ENCODE peak calls at places on chromosomes 13 and 19, in nine cellular contexts. One of them, this sample, is unnamed.

GRCh38 chr19:10603084-10603872 is 16.2 kb upstream of the AP1M2 start:
- DNase-seq in cardiac muscle cell: peak; percentile 29
- DNase-seq in AG09319: no peak
- DNase-seq in vagina: no peak
- DNase-seq in brain microvascular endothelial cell: no peak
- DNase-seq in AG09309: no peak
- DNase-seq in heart right ventricle: peak; percentile 67
- DNase-seq in pancreas: peak; percentile 34
- DNase-seq in Caco-2: no peak
- DNase-seq in this sample: no peak

GRCh38 chr13:77595166-77595810 is 59.8 kb downstream of the SCEL start:
- DNase-seq in cardiac muscle cell: no peak
- DNase-seq in AG09319: no peak
- DNase-seq in vagina: no peak
- DNase-seq in brain microvascular endothelial cell: no peak
- DNase-seq in AG09309: no peak
- DNase-seq in heart right ventricle: no peak
- DNase-seq in pancreas: no peak
- DNase-seq in Caco-2: no peak
- DNase-seq in this sample: no peak

GRCh38 chr13:99434258-99434788 is 66.9 kb upstream of the TM9SF2 start:
- DNase-seq in cardiac muscle cell: no peak
- DNase-seq in AG09319: no peak
- DNase-seq in vagina: no peak
- DNase-seq in brain microvascular endothelial cell: no peak
- DNase-seq in AG09309: no peak
- DNase-seq in heart right ventricle: no peak
- DNase-seq in pancreas: no peak
- DNase-seq in Caco-2: peak; percentile 19
- DNase-seq in this sample: no peak

GRCh38 chr19:37932985-37933953 is 26.3 kb downstream of the SIPA1L3 start:
- DNase-seq in cardiac muscle cell: peak; percentile 18
- DNase-seq in AG09319: no peak
- DNase-seq in vagina: no peak
- DNase-seq in brain microvascular endothelial cell: no peak
- DNase-seq in AG09309: no peak
- DNase-seq in heart right ventricle: no peak
- DNase-seq in pancreas: peak; percentile 32
- DNase-seq in Caco-2: peak; percentile 34
- DNase-seq in this sample: peak; percentile 25

GRCh38 chr19:16285769-16286564 is 38.7 kb upstream of the KLF2 start:
- DNase-seq in cardiac muscle cell: peak; percentile 10
- DNase-seq in AG09319: no peak
- DNase-seq in vagina: no peak
- DNase-seq in brain microvascular endothelial cell: no peak
- DNase-seq in AG09309: no peak
- DNase-seq in heart right ventricle: peak; percentile 39
- DNase-seq in pancreas: no peak
- DNase-seq in Caco-2: no peak
- DNase-seq in this sample: peak; percentile 37

GRCh38 chr13:87942204-87942603 is 271.0 kb downstream of the SLITRK5 start:
- DNase-seq in cardiac muscle cell: no peak
- DNase-seq in AG09319: no peak
- DNase-seq in vagina: no peak
- DNase-seq in brain microvascular endothelial cell: no peak
- DNase-seq in AG09309: no peak
- DNase-seq in heart right ventricle: no peak
- DNase-seq in pancreas: no peak
- DNase-seq in Caco-2: no peak
- DNase-seq in this sample: peak; percentile 3

GRCh38 chr13:108342369-108343289 is 73.1 kb downstream of the TNFSF13B start:
- DNase-seq in cardiac muscle cell: peak; percentile 42
- DNase-seq in AG09319: no peak
- DNase-seq in vagina: no peak
- DNase-seq in brain microvascular endothelial cell: peak; percentile 22
- DNase-seq in AG09309: no peak
- DNase-seq in heart right ventricle: no peak
- DNase-seq in pancreas: no peak
- DNase-seq in Caco-2: no peak
- DNase-seq in this sample: peak; percentile 38

GRCh38 chr13:34513526-34513925 is 428.5 kb upstream of the NBEA start:
- DNase-seq in cardiac muscle cell: no peak
- DNase-seq in AG09319: no peak
- DNase-seq in vagina: no peak
- DNase-seq in brain microvascular endothelial cell: no peak
- DNase-seq in AG09309: no peak
- DNase-seq in heart right ventricle: no peak
- DNase-seq in pancreas: no peak
- DNase-seq in Caco-2: no peak
- DNase-seq in this sample: no peak

GRCh38 chr13:29522044-29522685 is 73.3 kb downstream of the SLC7A1 start:
- DNase-seq in cardiac muscle cell: peak; percentile 97
- DNase-seq in AG09319: peak; percentile 93
- DNase-seq in vagina: no peak
- DNase-seq in brain microvascular endothelial cell: peak; percentile 99
- DNase-seq in AG09309: peak; percentile 98
- DNase-seq in heart right ventricle: no peak
- DNase-seq in pancreas: no peak
- DNase-seq in Caco-2: no peak
- DNase-seq in this sample: peak; percentile 91

GRCh38 chr13:112469071-112469745 is 93.1 kb downstream of the SPACA7 start:
- DNase-seq in cardiac muscle cell: no peak
- DNase-seq in AG09319: no peak
- DNase-seq in vagina: no peak
- DNase-seq in brain microvascular endothelial cell: no peak
- DNase-seq in AG09309: no peak
- DNase-seq in heart right ventricle: no peak
- DNase-seq in pancreas: no peak
- DNase-seq in Caco-2: no peak
- DNase-seq in this sample: no peak

GRCh38 chr19:28466107-28467045 is 746.6 kb downstream of the UQCRFS1 start:
- DNase-seq in cardiac muscle cell: peak; percentile 67
- DNase-seq in AG09319: peak; percentile 19
- DNase-seq in vagina: no peak
- DNase-seq in brain microvascular endothelial cell: peak; percentile 14
- DNase-seq in AG09309: peak; percentile 17
- DNase-seq in heart right ventricle: peak; percentile 58
- DNase-seq in pancreas: peak; percentile 65
- DNase-seq in Caco-2: peak; percentile 72
- DNase-seq in this sample: peak; percentile 44

GRCh38 chr13:78137404-78138142 is 218.9 kb upstream of the EDNRB start:
- DNase-seq in cardiac muscle cell: peak; percentile 74
- DNase-seq in AG09319: peak; percentile 43
- DNase-seq in vagina: no peak
- DNase-seq in brain microvascular endothelial cell: peak; percentile 53
- DNase-seq in AG09309: peak; percentile 20
- DNase-seq in heart right ventricle: no peak
- DNase-seq in pancreas: peak; percentile 15
- DNase-seq in Caco-2: peak; percentile 76
- DNase-seq in this sample: peak; percentile 78

GRCh38 chr19:43610493-43610892 is 1.4 kb upstream of the SRRM5 start:
- DNase-seq in cardiac muscle cell: no peak
- DNase-seq in AG09319: no peak
- DNase-seq in vagina: no peak
- DNase-seq in brain microvascular endothelial cell: peak; percentile 57
- DNase-seq in AG09309: no peak
- DNase-seq in heart right ventricle: no peak
- DNase-seq in pancreas: no peak
- DNase-seq in Caco-2: no peak
- DNase-seq in this sample: peak; percentile 9

GRCh38 chr19:39408392-39409206 is 2.0 kb downstream of the ZFP36 start:
- DNase-seq in cardiac muscle cell: peak; percentile 67
- DNase-seq in AG09319: no peak
- DNase-seq in vagina: no peak
- DNase-seq in brain microvascular endothelial cell: no peak
- DNase-seq in AG09309: no peak
- DNase-seq in heart right ventricle: peak; percentile 21
- DNase-seq in pancreas: no peak
- DNase-seq in Caco-2: no peak
- DNase-seq in this sample: peak; percentile 38

GRCh38 chr13:51895906-51896888 is 34.4 kb downstream of the CCDC70 start:
- DNase-seq in cardiac muscle cell: peak; percentile 77
- DNase-seq in AG09319: no peak
- DNase-seq in vagina: no peak
- DNase-seq in brain microvascular endothelial cell: peak; percentile 54
- DNase-seq in AG09309: peak; percentile 20
- DNase-seq in heart right ventricle: peak; percentile 43
- DNase-seq in pancreas: peak; percentile 24
- DNase-seq in Caco-2: peak; percentile 75
- DNase-seq in this sample: peak; percentile 65

GRCh38 chr19:4229179-4229931 is at the start of gene EBI3:
- DNase-seq in cardiac muscle cell: peak; percentile 74
- DNase-seq in AG09319: no peak
- DNase-seq in vagina: no peak
- DNase-seq in brain microvascular endothelial cell: peak; percentile 70
- DNase-seq in AG09309: no peak
- DNase-seq in heart right ventricle: no peak
- DNase-seq in pancreas: no peak
- DNase-seq in Caco-2: peak; percentile 51
- DNase-seq in this sample: peak; percentile 38

GRCh38 chr19:413756-414420 is 4.9 kb upstream of the C2CD4C start:
- DNase-seq in cardiac muscle cell: no peak
- DNase-seq in AG09319: no peak
- DNase-seq in vagina: no peak
- DNase-seq in brain microvascular endothelial cell: no peak
- DNase-seq in AG09309: no peak
- DNase-seq in heart right ventricle: no peak
- DNase-seq in pancreas: no peak
- DNase-seq in Caco-2: no peak
- DNase-seq in this sample: no peak

GRCh38 chr13:47188802-47189201 is 291.9 kb upstream of the HTR2A start:
- DNase-seq in cardiac muscle cell: peak; percentile 57
- DNase-seq in AG09319: peak; percentile 64
- DNase-seq in vagina: no peak
- DNase-seq in brain microvascular endothelial cell: no peak
- DNase-seq in AG09309: peak; percentile 63
- DNase-seq in heart right ventricle: no peak
- DNase-seq in pancreas: no peak
- DNase-seq in Caco-2: no peak
- DNase-seq in this sample: peak; percentile 48

GRCh38 chr13:43116242-43116641 is 92.9 kb downstream of the DNAJC15 start:
- DNase-seq in cardiac muscle cell: no peak
- DNase-seq in AG09319: no peak
- DNase-seq in vagina: no peak
- DNase-seq in brain microvascular endothelial cell: no peak
- DNase-seq in AG09309: no peak
- DNase-seq in heart right ventricle: no peak
- DNase-seq in pancreas: no peak
- DNase-seq in Caco-2: no peak
- DNase-seq in this sample: no peak
- TF ChIP-seq CTCF in cardiac muscle cell: no peak
- TF ChIP-seq CTCF in AG09319: no peak
- TF ChIP-seq CTCF in vagina: no peak
- TF ChIP-seq CTCF in brain microvascular endothelial cell: no peak
- TF ChIP-seq CTCF in AG09309: no peak
- TF ChIP-seq CTCF in heart right ventricle: no peak
- TF ChIP-seq CTCF in pancreas: no peak
- TF ChIP-seq CTCF in Caco-2: no peak
- TF ChIP-seq CTCF in this sample: no peak

DNA sequence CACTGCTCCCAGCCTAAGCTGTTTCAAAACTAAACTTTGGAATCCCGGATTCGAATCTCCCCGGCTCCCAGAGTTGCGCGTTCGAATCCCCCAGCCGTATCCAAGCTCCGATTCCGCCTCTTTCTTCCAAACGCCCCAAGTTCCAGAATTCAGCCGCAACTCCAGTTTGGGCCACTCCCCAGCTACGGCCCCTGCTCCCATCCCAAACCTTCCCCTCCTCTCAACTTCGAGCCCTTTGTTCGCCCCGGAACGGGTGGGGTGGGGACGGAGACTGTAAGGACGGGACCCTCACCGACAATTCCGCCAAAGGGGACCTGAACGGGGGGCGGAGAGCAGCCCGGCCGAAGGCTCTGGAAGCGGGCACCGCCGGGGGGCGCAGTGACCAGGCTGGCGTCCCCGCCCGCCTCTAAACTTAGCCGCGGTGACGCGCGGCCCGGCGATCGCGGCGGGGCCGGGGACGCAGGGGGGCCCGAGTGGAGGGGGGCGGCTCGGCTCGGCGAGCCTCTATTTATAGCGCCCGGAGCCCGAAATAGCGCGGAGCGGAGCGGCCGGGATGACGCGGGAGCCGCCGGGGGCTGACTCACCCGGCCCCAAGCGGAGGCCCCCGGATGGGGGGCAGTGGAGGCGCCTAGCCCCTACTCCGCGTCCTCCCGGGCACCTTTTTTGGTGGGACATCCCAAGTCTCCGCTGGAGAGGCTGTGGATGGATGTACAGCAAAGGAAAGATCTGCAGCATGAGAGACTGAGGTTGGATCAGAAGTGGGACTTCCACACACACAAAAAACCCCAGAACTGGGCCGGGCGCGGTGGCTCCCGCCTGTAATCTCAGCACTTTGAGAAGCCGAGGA is 4.9 kb upstream of the ERCC1 start:
- DNase-seq in cardiac muscle cell: peak; percentile 59
- DNase-seq in AG09319: no peak
- DNase-seq in vagina: no peak
- DNase-seq in brain microvascular endothelial cell: peak; percentile 39
- DNase-seq in AG09309: no peak
- DNase-seq in heart right ventricle: peak; percentile 76
- DNase-seq in pancreas: no peak
- DNase-seq in Caco-2: peak; percentile 68
- DNase-seq in this sample: peak; percentile 54
- TF ChIP-seq CTCF in cardiac muscle cell: peak; percentile 55
- TF ChIP-seq CTCF in AG09319: peak; percentile 44
- TF ChIP-seq CTCF in vagina: no peak
- TF ChIP-seq CTCF in brain microvascular endothelial cell: peak; percentile 64
- TF ChIP-seq CTCF in AG09309: peak; percentile 46
- TF ChIP-seq CTCF in heart right ventricle: no peak
- TF ChIP-seq CTCF in pancreas: no peak
- TF ChIP-seq CTCF in Caco-2: peak; percentile 61
- TF ChIP-seq CTCF in this sample: peak; percentile 39

GRCh38 chr19:42316223-42317211 is 3.4 kb downstream of the TMEM145 start:
- DNase-seq in cardiac muscle cell: peak; percentile 50
- DNase-seq in AG09319: no peak
- DNase-seq in vagina: peak; percentile 82
- DNase-seq in brain microvascular endothelial cell: no peak
- DNase-seq in AG09309: no peak
- DNase-seq in heart right ventricle: no peak
- DNase-seq in pancreas: no peak
- DNase-seq in Caco-2: no peak
- DNase-seq in this sample: no peak
- TF ChIP-seq CTCF in cardiac muscle cell: no peak
- TF ChIP-seq CTCF in AG09319: no peak
- TF ChIP-seq CTCF in vagina: no peak
- TF ChIP-seq CTCF in brain microvascular endothelial cell: no peak
- TF ChIP-seq CTCF in AG09309: no peak
- TF ChIP-seq CTCF in heart right ventricle: no peak
- TF ChIP-seq CTCF in pancreas: no peak
- TF ChIP-seq CTCF in Caco-2: no peak
- TF ChIP-seq CTCF in this sample: no peak

GRCh38 chr19:2827022-2827421 is 7.4 kb downstream of the ZNF554 start:
- DNase-seq in cardiac muscle cell: no peak
- DNase-seq in AG09319: no peak
- DNase-seq in vagina: no peak
- DNase-seq in brain microvascular endothelial cell: no peak
- DNase-seq in AG09309: no peak
- DNase-seq in heart right ventricle: no peak
- DNase-seq in pancreas: no peak
- DNase-seq in Caco-2: no peak
- DNase-seq in this sample: no peak
- TF ChIP-seq CTCF in cardiac muscle cell: no peak
- TF ChIP-seq CTCF in AG09319: no peak
- TF ChIP-seq CTCF in vagina: no peak
- TF ChIP-seq CTCF in brain microvascular endothelial cell: no peak
- TF ChIP-seq CTCF in AG09309: no peak
- TF ChIP-seq CTCF in heart right ventricle: no peak
- TF ChIP-seq CTCF in pancreas: no peak
- TF ChIP-seq CTCF in Caco-2: no peak
- TF ChIP-seq CTCF in this sample: no peak

This sample was measured in fibroblast of lung.